ENCODE peak calls at places on chromosomes 3 and 15, in eight cellular contexts. U, N, B, W, J, A, O and F are unnamed samples. For H3K27me3, the result is how much of the 10 kb centered on the place peaks cover.

GRCh38 chr3:97984061-97984460 is 11.8 kb upstream of the RIOX2 start:
- DNase-seq in O (no peak), J (no peak), W (no peak), U (no peak), B (no peak), A (no peak), N (no peak), F (no peak)

GRCh38 chr15:37375529-37375928 is 275.2 kb upstream of the MEIS2 start:
- DNase-seq in J (no peak), B (no peak), O (no peak), W (no peak), A (peak), N (no peak), U (no peak), F (no peak)

GRCh38 chr3:140463401-140463800 is 214.5 kb upstream of the TRIM42 start:
- DNase-seq in W (no peak), J (no peak), B (no peak), A (no peak), N (no peak), U (no peak), O (no peak), F (no peak)

GRCh38 chr15:93614446-93615104 is 525.6 kb upstream of the RGMA start:
- DNase-seq in A (no peak), N (no peak), U (no peak), J (no peak), W (peak), B (no peak), O (no peak), F (no peak)

GRCh38 chr3:73576995-73577394 is 47.7 kb downstream of the PDZRN3 start:
- DNase-seq in B (no peak), J (peak), W (no peak), O (no peak), N (no peak), A (no peak), U (no peak), F (no peak)

GRCh38 chr15:59169337-59169736 is 37.3 kb upstream of the LDHAL6B start:
- DNase-seq in B (no peak), A (no peak), O (no peak), N (no peak), J (peak), W (no peak), U (no peak), F (no peak)

GRCh38 chr15:31197497-31198414 is 96.2 kb upstream of the TRPM1 start:
- DNase-seq in A (peak), U (no peak), O (peak), B (peak), N (no peak), W (peak), J (peak), F (peak)

GRCh38 chr3:128285042-128285924 is 132.0 kb downstream of the EEFSEC start:
- DNase-seq in N (no peak), J (no peak), U (peak), O (peak), A (no peak), W (no peak), B (no peak), F (peak)

GRCh38 chr3:185362850-185363661 is at the start of gene MAP3K13:
- DNase-seq in A (peak), J (peak), N (peak), O (peak), W (peak), B (peak), U (peak), F (peak)

GRCh38 chr3:127652246-127652995 is 20.3 kb upstream of the ABTB1 start:
- DNase-seq in A (peak), W (no peak), N (peak), U (no peak), J (peak), O (peak), B (peak), F (peak)

GRCh38 chr3:158108596-158108995 is 1.3 kb upstream of the RSRC1 start:
- DNase-seq in U (no peak), N (no peak), J (peak), B (no peak), W (no peak), A (no peak), O (no peak), F (no peak)

GRCh38 chr15:51620647-51621046 is 1.9 kb downstream of the DMXL2 start:
- DNase-seq in A (no peak), N (no peak), U (no peak), O (no peak), B (no peak), W (no peak), J (no peak), F (no peak)

GRCh38 chr3:15633766-15634588 is 32.4 kb downstream of the BTD start:
- DNase-seq in A (no peak), O (no peak), J (peak), W (no peak), N (no peak), U (no peak), B (no peak), F (no peak)

GRCh38 chr3:144424606-144425005 is 453.0 kb downstream of the DIPK2A start:
- DNase-seq in N (peak), U (no peak), A (no peak), J (no peak), O (no peak), B (no peak), W (no peak), F (no peak)

DNA sequence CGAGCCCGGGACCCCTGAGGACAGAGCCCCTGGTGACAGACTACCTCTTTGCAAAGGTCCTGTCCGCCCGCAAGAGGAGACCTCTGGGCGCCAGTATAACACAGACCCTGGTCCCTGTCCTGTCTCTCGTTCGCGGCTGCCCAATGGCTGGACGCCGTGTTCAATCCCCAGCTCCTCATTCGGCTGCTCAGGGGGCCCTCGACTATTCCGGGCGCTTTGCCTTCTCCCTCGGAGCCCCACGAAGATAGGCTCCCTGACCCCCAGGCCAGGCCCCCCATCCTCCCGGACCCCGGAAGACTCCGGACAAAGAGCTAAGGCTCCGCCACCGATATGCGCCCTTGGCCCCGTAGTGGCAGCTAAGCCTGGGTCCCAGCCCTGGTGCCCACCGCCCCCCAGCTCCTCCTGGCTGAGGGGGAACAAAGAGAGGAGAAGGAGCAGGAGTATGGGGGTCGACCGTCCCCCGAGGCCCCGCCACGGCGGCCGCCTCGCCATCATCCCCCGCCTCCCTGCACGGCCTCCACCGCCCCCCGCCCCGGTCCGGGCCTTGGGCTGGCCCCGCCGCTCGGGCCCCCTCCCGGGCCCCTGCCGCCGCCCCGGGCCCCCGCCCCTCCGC is 440 bp downstream of the CELSR3 start:
- DNase-seq in O (peak), U (no peak), B (no peak), N (no peak), A (peak), W (no peak), J (no peak), F (peak)
- H3K4me3 ChIP-seq in O (peak), U (no peak), B (no peak), N (no peak), A (peak), W (no peak), J (peak), F (peak)

DNA sequence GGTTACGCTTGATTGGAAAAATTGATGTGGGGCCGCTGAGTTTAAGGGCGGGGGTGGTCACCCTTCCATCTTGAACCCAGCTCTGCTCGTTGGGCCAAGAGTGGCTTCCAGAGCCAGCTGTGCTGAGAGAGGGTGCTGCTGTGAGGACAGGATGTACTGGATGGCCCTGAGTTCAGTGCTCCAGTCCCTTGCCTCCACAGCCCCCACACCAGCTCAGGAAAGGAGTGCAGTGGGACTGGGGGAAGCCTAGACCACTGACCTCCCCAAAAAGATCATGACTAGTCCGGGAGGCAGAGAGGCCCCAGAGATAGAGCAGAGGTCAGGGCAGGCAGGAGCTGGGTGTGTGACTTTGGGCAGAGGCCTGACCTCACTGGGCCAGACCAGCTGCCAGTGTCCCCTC is 4.0 kb upstream of the PTH1R start:
- DNase-seq in J (no peak), A (no peak), N (no peak), O (no peak), B (no peak), U (no peak), W (peak), F (no peak)
- H3K27me3 ChIP-seq in J (under half), A (under half), N (under half), O (under half), B (under half), U (under half), W (under half), F (under half)

GRCh38 chr3:35685153-35685552 is 45.8 kb downstream of the ARPP21 start:
- DNase-seq in J (no peak), W (no peak), B (no peak), A (no peak), N (no peak), O (no peak), U (no peak), F (no peak)
- H3K4me3 ChIP-seq in J (no peak), W (no peak), B (no peak), A (no peak), N (no peak), O (no peak), U (no peak), F (no peak)

DNA sequence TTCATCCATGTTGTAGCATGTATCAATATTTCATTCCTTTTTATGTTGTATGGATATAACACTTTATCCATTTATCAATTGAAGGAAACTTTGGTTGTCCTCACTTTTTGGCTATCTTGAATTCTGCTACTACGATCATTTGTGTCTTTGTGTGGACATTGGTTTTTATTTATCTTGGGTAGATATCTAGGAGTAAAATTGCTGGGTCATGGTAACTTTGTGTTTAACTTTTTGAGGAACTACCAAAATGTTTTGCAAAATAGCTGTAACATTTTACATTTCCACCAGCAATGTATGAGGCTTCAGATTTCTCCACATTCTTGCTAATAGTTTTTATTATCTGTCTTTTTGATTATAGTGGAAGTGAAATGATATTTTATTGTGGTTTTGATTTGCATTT is 55.6 kb downstream of the TLNRD1 start:
- DNase-seq in A (no peak), B (no peak), O (no peak), U (no peak), N (no peak), W (no peak), J (no peak), F (no peak)
- H3K27me3 ChIP-seq in A (under half), B (under half), O (under half), U (under half), N (under half), W (under half), J (under half), F (under half)

GRCh38 chr3:17154941-17155340 is 270.2 kb downstream of the PLCL2 start:
- DNase-seq in O (no peak), W (no peak), J (no peak), U (no peak), N (no peak), B (no peak), A (no peak), F (no peak)

GRCh38 chr3:17158941-17159682 is 274.4 kb downstream of the PLCL2 start:
- DNase-seq in A (peak), O (no peak), B (no peak), N (no peak), J (no peak), W (peak), U (no peak), F (no peak)

GRCh38 chr3:17156864-17157263 is 272.1 kb downstream of the PLCL2 start:
- DNase-seq in A (no peak), W (no peak), O (no peak), N (no peak), B (no peak), J (no peak), U (no peak), F (no peak)

GRCh38 chr3:17155951-17156350 is 271.2 kb downstream of the PLCL2 start:
- DNase-seq in O (no peak), B (no peak), W (no peak), A (no peak), U (no peak), J (no peak), N (no peak), F (no peak)

GRCh38 chr3:17157713-17158112 is 273.0 kb downstream of the PLCL2 start:
- DNase-seq in O (no peak), W (no peak), N (no peak), B (no peak), U (no peak), J (peak), A (peak), F (no peak)
- H3K4me3 ChIP-seq in O (no peak), W (no peak), N (no peak), B (no peak), U (no peak), J (no peak), A (no peak), F (no peak)

DNA sequence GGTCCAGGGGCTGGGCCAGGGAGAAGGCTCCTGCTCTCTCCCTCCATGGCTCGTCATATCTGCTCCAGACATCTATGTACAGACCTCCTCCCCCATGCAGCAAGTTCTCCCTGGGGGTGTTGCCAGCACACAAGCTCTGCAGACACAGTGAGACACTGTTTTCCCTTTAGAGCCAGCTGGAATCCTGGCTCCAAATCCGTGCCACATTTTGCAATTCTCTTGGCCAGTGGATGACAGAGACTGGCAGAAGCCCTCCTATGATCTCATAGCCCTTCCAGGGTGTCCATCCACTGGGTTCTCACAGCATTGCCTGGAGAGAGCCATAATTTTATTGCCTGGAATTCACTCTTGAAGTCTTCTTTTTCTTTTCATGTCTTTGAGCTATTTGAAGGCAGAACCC is 203.9 kb downstream of the TLE3 start:
- DNase-seq in N (no peak), B (no peak), W (peak), O (peak), U (peak), J (peak), A (no peak), F (peak)
- H3K27me3 ChIP-seq in N (under half), B (under half), W (under half), O (under half), U (under half), J (half or more), A (under half), F (under half)